ENCODE peak calls at places on chromosomes 2 and 18, in ten cellular contexts. One of them, this sample, is unnamed.
A peak's percentile ranks its signal among the peaks of the same experiment; 100 is the strongest.

GRCh38 chr18:69951182-69951581 is 3.5 kb upstream of the CD226 start:
- DNase-seq in NT2/D1: no peak
- DNase-seq in esophagus squamous epithelium: no peak
- DNase-seq in mesendoderm: peak; percentile 25
- DNase-seq in pancreas: no peak
- DNase-seq in spleen: no peak
- DNase-seq in psoas muscle: no peak
- DNase-seq in GM23338: no peak
- DNase-seq in IMR-90: peak; percentile 52
- DNase-seq in uterus: no peak
- DNase-seq in this sample: no peak

GRCh38 chr2:26279886-26280285 is 35.1 kb downstream of the HADHB start:
- DNase-seq in NT2/D1: no peak
- DNase-seq in esophagus squamous epithelium: no peak
- DNase-seq in mesendoderm: no peak
- DNase-seq in pancreas: no peak
- DNase-seq in spleen: no peak
- DNase-seq in psoas muscle: no peak
- DNase-seq in GM23338: no peak
- DNase-seq in IMR-90: no peak
- DNase-seq in uterus: no peak
- DNase-seq in this sample: no peak

GRCh38 chr18:61681065-61681464 is 211.7 kb downstream of the RNF152 start:
- DNase-seq in NT2/D1: no peak
- DNase-seq in esophagus squamous epithelium: no peak
- DNase-seq in mesendoderm: no peak
- DNase-seq in pancreas: no peak
- DNase-seq in spleen: no peak
- DNase-seq in psoas muscle: no peak
- DNase-seq in GM23338: no peak
- DNase-seq in IMR-90: no peak
- DNase-seq in uterus: no peak
- DNase-seq in this sample: no peak

GRCh38 chr2:14735696-14736095 is 103.2 kb downstream of the LRATD1 start:
- DNase-seq in NT2/D1: no peak
- DNase-seq in esophagus squamous epithelium: no peak
- DNase-seq in mesendoderm: no peak
- DNase-seq in pancreas: no peak
- DNase-seq in spleen: no peak
- DNase-seq in psoas muscle: no peak
- DNase-seq in GM23338: no peak
- DNase-seq in IMR-90: no peak
- DNase-seq in uterus: no peak
- DNase-seq in this sample: no peak

GRCh38 chr2:234463626-234464290 is 33.1 kb downstream of the ARL4C start:
- DNase-seq in NT2/D1: no peak
- DNase-seq in esophagus squamous epithelium: no peak
- DNase-seq in mesendoderm: no peak
- DNase-seq in pancreas: no peak
- DNase-seq in spleen: no peak
- DNase-seq in psoas muscle: no peak
- DNase-seq in GM23338: no peak
- DNase-seq in IMR-90: peak; percentile 76
- DNase-seq in uterus: no peak
- DNase-seq in this sample: no peak

GRCh38 chr2:160338891-160339290 is 138.8 kb upstream of the ITGB6 start:
- DNase-seq in NT2/D1: no peak
- DNase-seq in esophagus squamous epithelium: no peak
- DNase-seq in mesendoderm: peak; percentile 33
- DNase-seq in pancreas: no peak
- DNase-seq in spleen: no peak
- DNase-seq in psoas muscle: peak; percentile 21
- DNase-seq in GM23338: no peak
- DNase-seq in IMR-90: peak; percentile 53
- DNase-seq in uterus: peak; percentile 64
- DNase-seq in this sample: no peak

GRCh38 chr2:217947341-217948316 is 55.2 kb downstream of the TNS1 start:
- DNase-seq in NT2/D1: peak; percentile 47
- DNase-seq in esophagus squamous epithelium: no peak
- DNase-seq in mesendoderm: peak; percentile 85
- DNase-seq in pancreas: peak; percentile 7
- DNase-seq in spleen: peak; percentile 47
- DNase-seq in psoas muscle: no peak
- DNase-seq in GM23338: peak; percentile 82
- DNase-seq in IMR-90: no peak
- DNase-seq in uterus: peak; percentile 14
- DNase-seq in this sample: peak; percentile 81

GRCh38 chr2:73859721-73860586 is 31.2 kb downstream of the STAMBP start:
- DNase-seq in NT2/D1: no peak
- DNase-seq in esophagus squamous epithelium: no peak
- DNase-seq in mesendoderm: peak; percentile 21
- DNase-seq in pancreas: no peak
- DNase-seq in spleen: no peak
- DNase-seq in psoas muscle: no peak
- DNase-seq in GM23338: no peak
- DNase-seq in IMR-90: peak; percentile 97
- DNase-seq in uterus: no peak
- DNase-seq in this sample: no peak

GRCh38 chr2:173298536-173299097 is 56.1 kb upstream of the CDCA7 start:
- DNase-seq in NT2/D1: no peak
- DNase-seq in esophagus squamous epithelium: no peak
- DNase-seq in mesendoderm: peak; percentile 38
- DNase-seq in pancreas: no peak
- DNase-seq in spleen: no peak
- DNase-seq in psoas muscle: no peak
- DNase-seq in GM23338: peak; percentile 49
- DNase-seq in IMR-90: no peak
- DNase-seq in uterus: no peak
- DNase-seq in this sample: no peak

GRCh38 chr2:106161938-106162814 is 31.9 kb downstream of the UXS1 start:
- DNase-seq in NT2/D1: no peak
- DNase-seq in esophagus squamous epithelium: no peak
- DNase-seq in mesendoderm: peak; percentile 51
- DNase-seq in pancreas: peak; percentile 62
- DNase-seq in spleen: no peak
- DNase-seq in psoas muscle: peak; percentile 29
- DNase-seq in GM23338: no peak
- DNase-seq in IMR-90: no peak
- DNase-seq in uterus: no peak
- DNase-seq in this sample: no peak

GRCh38 chr2:104412384-104412783 is 441.5 kb upstream of the POU3F3 start:
- DNase-seq in NT2/D1: peak; percentile 40
- DNase-seq in esophagus squamous epithelium: no peak
- DNase-seq in mesendoderm: peak; percentile 55
- DNase-seq in pancreas: no peak
- DNase-seq in spleen: no peak
- DNase-seq in psoas muscle: no peak
- DNase-seq in GM23338: peak; percentile 78
- DNase-seq in IMR-90: no peak
- DNase-seq in uterus: no peak
- DNase-seq in this sample: peak; percentile 48

GRCh38 chr18:50594931-50595330 is 35.0 kb downstream of the MAPK4 start:
- DNase-seq in NT2/D1: no peak
- DNase-seq in esophagus squamous epithelium: no peak
- DNase-seq in mesendoderm: no peak
- DNase-seq in pancreas: no peak
- DNase-seq in spleen: no peak
- DNase-seq in psoas muscle: no peak
- DNase-seq in GM23338: no peak
- DNase-seq in IMR-90: no peak
- DNase-seq in uterus: no peak
- DNase-seq in this sample: no peak

GRCh38 chr18:50590625-50591024 is 30.7 kb downstream of the MAPK4 start:
- DNase-seq in NT2/D1: no peak
- DNase-seq in esophagus squamous epithelium: no peak
- DNase-seq in mesendoderm: no peak
- DNase-seq in pancreas: no peak
- DNase-seq in spleen: no peak
- DNase-seq in psoas muscle: no peak
- DNase-seq in GM23338: no peak
- DNase-seq in IMR-90: no peak
- DNase-seq in uterus: no peak
- DNase-seq in this sample: no peak

DNA sequence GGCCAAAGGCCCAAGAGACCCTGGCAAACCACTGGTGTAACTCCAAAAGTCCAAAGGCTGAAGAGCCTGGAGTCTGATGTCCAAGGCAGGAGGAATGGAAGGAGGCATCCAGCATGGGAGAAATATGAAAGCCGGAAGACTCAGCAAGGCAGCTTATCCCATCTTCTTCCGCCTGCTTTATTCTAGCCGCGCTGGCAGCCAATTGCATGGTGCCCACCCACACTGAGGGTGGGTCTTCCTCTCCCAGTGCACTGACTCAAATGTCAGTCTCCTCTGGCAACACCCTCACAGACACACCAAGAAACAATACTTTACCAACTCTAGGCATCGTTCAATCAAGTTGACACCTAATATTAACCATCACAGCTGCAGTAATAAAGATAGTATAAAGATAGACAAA is 34.1 kb downstream of the MAPK4 start:
- DNase-seq in NT2/D1: no peak
- DNase-seq in esophagus squamous epithelium: no peak
- DNase-seq in mesendoderm: no peak
- DNase-seq in pancreas: no peak
- DNase-seq in spleen: no peak
- DNase-seq in psoas muscle: no peak
- DNase-seq in GM23338: no peak
- DNase-seq in IMR-90: no peak
- DNase-seq in uterus: no peak
- DNase-seq in this sample: no peak
- H3K27me3 ChIP-seq in NT2/D1: no peaks in the 10 kb centered on the region
- H3K27me3 ChIP-seq in esophagus squamous epithelium: peaks cover 4% of the 10 kb centered on the region
- H3K27me3 ChIP-seq in mesendoderm: no peaks in the 10 kb centered on the region
- H3K27me3 ChIP-seq in pancreas: no peaks in the 10 kb centered on the region
- H3K27me3 ChIP-seq in spleen: no peaks in the 10 kb centered on the region
- H3K27me3 ChIP-seq in psoas muscle: no peaks in the 10 kb centered on the region
- H3K27me3 ChIP-seq in GM23338: no peaks in the 10 kb centered on the region
- H3K27me3 ChIP-seq in IMR-90: no peaks in the 10 kb centered on the region
- H3K27me3 ChIP-seq in uterus: no peaks in the 10 kb centered on the region
- H3K27me3 ChIP-seq in this sample: no peaks in the 10 kb centered on the region

DNA sequence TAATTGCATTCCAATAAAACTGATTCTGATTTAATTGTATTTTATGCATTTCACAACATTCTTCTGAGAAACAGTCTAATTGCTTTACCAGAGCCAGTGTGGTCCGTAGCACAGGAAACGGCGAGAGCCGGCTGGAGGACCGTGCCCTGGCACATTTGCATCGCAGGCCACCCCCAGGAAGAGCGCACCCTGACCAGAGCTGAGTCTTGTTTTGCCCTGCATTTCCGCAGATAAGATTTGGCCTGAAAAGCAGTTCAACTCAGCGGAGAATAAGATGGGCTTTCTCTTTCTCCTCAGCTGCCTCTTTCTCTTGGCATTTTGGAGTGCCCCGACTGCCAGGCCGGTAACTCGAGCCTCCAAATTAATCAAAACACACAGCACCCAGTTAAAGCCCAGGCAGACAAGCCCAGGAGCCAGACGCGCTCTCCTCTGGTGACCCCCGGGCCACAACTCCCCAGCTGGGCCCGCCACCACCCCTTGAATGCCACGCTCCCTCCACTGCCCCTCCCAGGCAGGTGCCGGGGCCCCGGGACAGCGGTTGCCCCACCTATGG is 484 bp downstream of the COL4A4 start:
- DNase-seq in NT2/D1: no peak
- DNase-seq in esophagus squamous epithelium: no peak
- DNase-seq in mesendoderm: peak; percentile 21
- DNase-seq in pancreas: peak; percentile 27
- DNase-seq in spleen: peak; percentile 82
- DNase-seq in psoas muscle: no peak
- DNase-seq in GM23338: peak; percentile 47
- DNase-seq in IMR-90: no peak
- DNase-seq in uterus: no peak
- DNase-seq in this sample: peak; percentile 56
- H3K27me3 ChIP-seq in NT2/D1: peaks cover 84% of the 10 kb centered on the region
- H3K27me3 ChIP-seq in esophagus squamous epithelium: peaks cover 84% of the 10 kb centered on the region
- H3K27me3 ChIP-seq in mesendoderm: peaks cover 8% of the 10 kb centered on the region
- H3K27me3 ChIP-seq in pancreas: no peaks in the 10 kb centered on the region
- H3K27me3 ChIP-seq in spleen: peaks cover 51% of the 10 kb centered on the region
- H3K27me3 ChIP-seq in psoas muscle: no peaks in the 10 kb centered on the region
- H3K27me3 ChIP-seq in GM23338: peaks cover 29% of the 10 kb centered on the region
- H3K27me3 ChIP-seq in IMR-90: peaks cover 29% of the 10 kb centered on the region
- H3K27me3 ChIP-seq in uterus: no peaks in the 10 kb centered on the region
- H3K27me3 ChIP-seq in this sample: peaks cover 31% of the 10 kb centered on the region

DNA sequence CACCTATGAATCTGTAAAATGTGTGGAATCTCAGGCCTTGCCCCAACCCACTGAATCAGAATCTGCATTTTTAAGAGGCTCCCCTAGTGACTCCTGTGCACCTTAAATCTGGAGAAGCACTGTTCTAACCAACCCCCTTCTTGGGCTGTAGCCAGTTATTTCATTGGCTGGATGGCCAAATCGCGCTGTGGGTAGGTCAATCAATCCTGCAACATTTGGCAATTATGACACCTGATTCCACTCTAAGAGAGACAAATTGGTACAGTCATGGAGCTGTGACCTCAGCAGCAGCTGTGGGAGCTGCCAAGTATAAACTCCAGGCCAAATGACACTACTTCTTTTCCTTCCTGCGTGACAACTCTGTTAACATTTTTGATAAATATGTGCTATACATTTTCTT is 208.7 kb downstream of the CLIP4 start:
- DNase-seq in NT2/D1: no peak
- DNase-seq in esophagus squamous epithelium: no peak
- DNase-seq in mesendoderm: peak; percentile 50
- DNase-seq in pancreas: no peak
- DNase-seq in spleen: no peak
- DNase-seq in psoas muscle: no peak
- DNase-seq in GM23338: no peak
- DNase-seq in IMR-90: peak; percentile 9
- DNase-seq in uterus: no peak
- DNase-seq in this sample: no peak
- H3K27me3 ChIP-seq in NT2/D1: no peaks in the 10 kb centered on the region
- H3K27me3 ChIP-seq in esophagus squamous epithelium: peaks cover 29% of the 10 kb centered on the region
- H3K27me3 ChIP-seq in mesendoderm: no peaks in the 10 kb centered on the region
- H3K27me3 ChIP-seq in pancreas: no peaks in the 10 kb centered on the region
- H3K27me3 ChIP-seq in spleen: no peaks in the 10 kb centered on the region
- H3K27me3 ChIP-seq in psoas muscle: no peaks in the 10 kb centered on the region
- H3K27me3 ChIP-seq in GM23338: no peaks in the 10 kb centered on the region
- H3K27me3 ChIP-seq in IMR-90: peaks cover 12% of the 10 kb centered on the region
- H3K27me3 ChIP-seq in uterus: no peaks in the 10 kb centered on the region
- H3K27me3 ChIP-seq in this sample: no peaks in the 10 kb centered on the region

DNA sequence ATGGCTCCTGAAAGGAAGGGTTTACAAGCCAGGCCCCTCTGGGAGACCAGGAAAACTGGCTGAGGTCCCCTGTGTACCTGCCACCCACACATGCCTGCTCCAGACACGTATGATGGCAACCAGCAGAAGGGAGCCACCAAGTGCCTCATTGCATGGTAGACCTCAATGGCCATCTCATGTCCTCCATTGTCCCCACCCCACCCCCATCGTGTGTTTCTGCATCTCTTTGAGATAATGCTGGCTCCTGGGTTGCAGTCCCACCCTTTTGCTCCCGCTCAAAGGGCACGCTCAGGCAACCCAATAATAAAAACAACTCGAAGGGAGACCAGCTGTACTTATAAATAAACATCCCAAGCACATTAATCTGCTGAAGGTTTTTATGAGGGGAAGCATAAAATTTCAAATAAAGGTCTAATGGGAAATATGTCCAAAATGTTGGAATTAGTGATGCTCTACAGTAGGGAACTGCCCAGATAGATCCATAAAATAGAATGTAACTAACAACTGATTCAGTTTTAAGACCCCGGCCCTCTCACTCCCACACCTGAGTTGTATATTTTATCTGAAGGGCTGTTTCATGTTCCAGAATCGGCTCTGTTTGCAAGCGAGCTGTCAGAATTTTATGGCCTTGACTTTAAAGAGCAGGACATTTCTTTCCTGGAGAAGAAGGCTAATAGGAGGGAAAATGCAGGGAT is 103.9 kb downstream of the APOB start:
- DNase-seq in NT2/D1: no peak
- DNase-seq in esophagus squamous epithelium: no peak
- DNase-seq in mesendoderm: no peak
- DNase-seq in pancreas: no peak
- DNase-seq in spleen: no peak
- DNase-seq in psoas muscle: no peak
- DNase-seq in GM23338: no peak
- DNase-seq in IMR-90: no peak
- DNase-seq in uterus: peak; percentile 74
- DNase-seq in this sample: no peak
- H3K27me3 ChIP-seq in NT2/D1: no peaks in the 10 kb centered on the region
- H3K27me3 ChIP-seq in esophagus squamous epithelium: peaks cover 4% of the 10 kb centered on the region
- H3K27me3 ChIP-seq in mesendoderm: no peaks in the 10 kb centered on the region
- H3K27me3 ChIP-seq in pancreas: no peaks in the 10 kb centered on the region
- H3K27me3 ChIP-seq in spleen: no peaks in the 10 kb centered on the region
- H3K27me3 ChIP-seq in psoas muscle: no peaks in the 10 kb centered on the region
- H3K27me3 ChIP-seq in GM23338: no peaks in the 10 kb centered on the region
- H3K27me3 ChIP-seq in IMR-90: no peaks in the 10 kb centered on the region
- H3K27me3 ChIP-seq in uterus: no peaks in the 10 kb centered on the region
- H3K27me3 ChIP-seq in this sample: no peaks in the 10 kb centered on the region

This sample was measured in H7.